ENCODE peak calls at places on chromosomes 16 and 17, in six cellular contexts. M is non-pigmented ciliary epithelial cell, C is NCI-H2081 treated with DMSO at 0.1 percent for 48 hours, Z is T-helper 17 cell, Q is anterior cingulate cortex, E is upper lobe of right lung. T is an unnamed sample.

GRCh38 chr16:303760-304505 is 21.0 kb downstream of the PDIA2 start:
- DNase-seq in M (no peak), C (no peak), Z (no peak), Q (no peak), E (no peak), T (no peak)

GRCh38 chr17:58703137-58703846 is 10.9 kb downstream of the RAD51C start:
- DNase-seq in M (no peak), C (no peak), Z (no peak), Q (no peak), E (no peak), T (no peak)

GRCh38 chr16:81493755-81494433 is 49.3 kb downstream of the CMIP start:
- DNase-seq in M (peak), C (no peak), Z (no peak), Q (no peak), E (no peak), T (no peak)

GRCh38 chr17:47789611-47790520 is 31.7 kb downstream of the OSBPL7 start:
- DNase-seq in M (no peak), C (peak), Z (no peak), Q (no peak), E (peak), T (peak)

GRCh38 chr16:11734025-11734652 is 8.5 kb downstream of the TXNDC11 start:
- DNase-seq in M (no peak), C (no peak), Z (no peak), Q (no peak), E (no peak), T (no peak)

GRCh38 chr16:2043296-2043979 is 4.2 kb downstream of the NTHL1 start:
- DNase-seq in M (no peak), C (no peak), Z (no peak), Q (no peak), E (peak), T (no peak)

GRCh38 chr16:25107466-25107792 is 4.1 kb upstream of the LCMT1 start:
- DNase-seq in M (no peak), C (no peak), Z (no peak), Q (no peak), E (no peak), T (no peak)

GRCh38 chr16:2451851-2452320 is 8.0 kb upstream of the TEDC2 start:
- DNase-seq in M (no peak), C (no peak), Z (no peak), Q (no peak), E (peak), T (no peak)

GRCh38 chr17:19304209-19304608 is 58.3 kb downstream of the B9D1 start:
- DNase-seq in M (no peak), C (no peak), Z (no peak), Q (no peak), E (peak), T (no peak)

GRCh38 chr17:65482201-65482600 is 79.2 kb downstream of the AXIN2 start:
- DNase-seq in M (no peak), C (no peak), Z (no peak), Q (no peak), E (no peak), T (no peak)

GRCh38 chr17:50075446-50076032 is 19.6 kb upstream of the PDK2 start:
- DNase-seq in M (no peak), C (no peak), Z (no peak), Q (no peak), E (no peak), T (no peak)

GRCh38 chr16:4471869-4472268 is 2.6 kb downstream of the NMRAL1 start:
- DNase-seq in M (no peak), C (no peak), Z (no peak), Q (no peak), E (no peak), T (no peak)

GRCh38 chr16:85376292-85377095 is 236.6 kb upstream of the GSE1 start:
- DNase-seq in M (no peak), C (no peak), Z (no peak), Q (peak), E (no peak), T (no peak)

GRCh38 chr17:80843741-80844156 is 147.9 kb upstream of the CHMP6 start:
- DNase-seq in M (no peak), C (no peak), Z (peak), Q (no peak), E (peak), T (no peak)

GRCh38 chr17:55263565-55264272 is 1.0 kb upstream of the HLF start:
- DNase-seq in M (no peak), C (no peak), Z (no peak), Q (no peak), E (no peak), T (no peak)

GRCh38 chr16:78140818-78141466 is 41.5 kb downstream of the WWOX start:
- DNase-seq in M (no peak), C (no peak), Z (no peak), Q (no peak), E (no peak), T (no peak)

GRCh38 chr17:45241315-45242011 is 19.8 kb downstream of the FMNL1 start:
- DNase-seq in M (no peak), C (no peak), Z (no peak), Q (peak), E (peak), T (no peak)

GRCh38 chr16:79601978-79602609 is 1.6 kb upstream of the MAF start:
- DNase-seq in M (peak), C (peak), Z (peak), Q (peak), E (peak), T (peak)

GRCh38 chr16:69187387-69187890 is 475 bp downstream of the SNTB2 start:
- DNase-seq in M (no peak), C (no peak), Z (peak), Q (peak), E (peak), T (peak)

GRCh38 chr17:36525888-36526287 is 8.8 kb downstream of the MYO19 start:
- DNase-seq in M (no peak), C (no peak), Z (no peak), Q (no peak), E (no peak), T (no peak)

GRCh38 chr16:87098361-87098760 is 218.8 kb downstream of the C16orf95 start:
- DNase-seq in M (no peak), C (no peak), Z (no peak), Q (no peak), E (no peak), T (no peak)

GRCh38 chr16:68242085-68242484 is 3.1 kb upstream of the PLA2G15 start:
- DNase-seq in M (no peak), C (no peak), Z (no peak), Q (no peak), E (no peak), T (no peak)

GRCh38 chr16:228151-228855 is 946 bp downstream of the LUC7L start:
- DNase-seq in M (no peak), C (no peak), Z (no peak), Q (no peak), E (no peak), T (no peak)

GRCh38 chr16:30184430-30185140 is 1.2 kb downstream of the CORO1A start:
- DNase-seq in M (no peak), C (peak), Z (peak), Q (no peak), E (peak), T (peak)

GRCh38 chr17:56028837-56029236 is 124.4 kb upstream of the ANKFN1 start:
- DNase-seq in M (no peak), C (no peak), Z (no peak), Q (no peak), E (no peak), T (no peak)

GRCh38 chr17:77516902-77517301 is 376.1 kb downstream of the SEC14L1 start:
- DNase-seq in M (peak), C (no peak), Z (no peak), Q (no peak), E (peak), T (no peak)

GRCh38 chr17:63249256-63250006 is 196.7 kb downstream of the CYB561 start:
- DNase-seq in M (no peak), C (no peak), Z (no peak), Q (no peak), E (no peak), T (no peak)

GRCh38 chr16:54430491-54431030 is 144.0 kb upstream of the IRX3 start:
- DNase-seq in M (peak), C (no peak), Z (no peak), Q (no peak), E (no peak), T (no peak)

GRCh38 chr16:1141716-1142115 is 11.2 kb upstream of the CACNA1H start:
- DNase-seq in M (no peak), C (no peak), Z (no peak), Q (no peak), E (no peak), T (no peak)

GRCh38 chr17:75155191-75155601 is 884 bp upstream of the JPT1 start:
- DNase-seq in M (no peak), C (no peak), Z (no peak), Q (no peak), E (no peak), T (no peak)

GRCh38 chr17:2996208-2996855 is 67.1 kb downstream of the OR1D5 start:
- DNase-seq in M (no peak), C (no peak), Z (no peak), Q (no peak), E (peak), T (peak)

GRCh38 chr16:53949716-53950410 is 245.9 kb downstream of the FTO start:
- DNase-seq in M (no peak), C (no peak), Z (no peak), Q (no peak), E (no peak), T (no peak)

GRCh38 chr16:48300391-48300856 is 53.1 kb upstream of the ABCC11 start:
- DNase-seq in M (no peak), C (no peak), Z (no peak), Q (no peak), E (no peak), T (no peak)

GRCh38 chr16:3739636-3740035 is 22.3 kb upstream of the TRAP1 start:
- DNase-seq in M (no peak), C (no peak), Z (no peak), Q (no peak), E (peak), T (no peak)

GRCh38 chr17:21511368-21512195 is 135.4 kb downstream of the KCNJ12 start:
- DNase-seq in M (peak), C (peak), Z (peak), Q (peak), E (peak), T (peak)

GRCh38 chr17:82114872-82115271 is 16.8 kb upstream of the FASN start:
- DNase-seq in M (no peak), C (no peak), Z (no peak), Q (no peak), E (no peak), T (no peak)

GRCh38 chr17:15143524-15143923 is 121.6 kb downstream of the PMP22 start:
- DNase-seq in M (no peak), C (no peak), Z (no peak), Q (no peak), E (no peak), T (no peak)

GRCh38 chr17:64281962-64282752 is 19.1 kb upstream of the TEX2 start:
- DNase-seq in M (peak), C (no peak), Z (peak), Q (no peak), E (no peak), T (peak)

T was measured in natural killer cell.